ENCODE peak calls at places on chromosomes 2 and 18, in six cellular contexts. O, E, A, H, Q and T are unnamed samples. For H3K36me3 and H3K9me3, the result is how much of the 10 kb centered on the place peaks cover.

GRCh38 chr2:48651127-48651526 is 33.5 kb downstream of the GTF2A1L start:
- DNase-seq in O (no peak), E (no peak), A (no peak), H (peak), Q (no peak), T (no peak)

GRCh38 chr2:95012881-95013550 is 12.5 kb upstream of the MAL start:
- DNase-seq in O (peak), E (no peak), A (no peak), H (no peak), Q (no peak), T (no peak)

GRCh38 chr2:85505551-85506238 is 33.3 kb upstream of the MAT2A start:
- DNase-seq in O (no peak), E (no peak), A (no peak), H (peak), Q (no peak), T (no peak)

GRCh38 chr2:8378016-8378810 is 303.6 kb upstream of the ID2 start:
- DNase-seq in O (no peak), E (no peak), A (no peak), H (no peak), Q (no peak), T (no peak)

GRCh38 chr2:100244881-100245605 is 77.3 kb downstream of the LONRF2 start:
- DNase-seq in O (no peak), E (no peak), A (no peak), H (peak), Q (no peak), T (no peak)

GRCh38 chr2:26721267-26722032 is 28.9 kb downstream of the KCNK3 start:
- DNase-seq in O (peak), E (no peak), A (no peak), H (no peak), Q (peak), T (no peak)

GRCh38 chr2:81283081-81283480 is 978.5 kb upstream of the LRRTM1 start:
- DNase-seq in O (no peak), E (no peak), A (no peak), H (no peak), Q (no peak), T (no peak)

GRCh38 chr2:60553496-60553991 is at the start of gene BCL11A:
- DNase-seq in O (no peak), E (no peak), A (peak), H (peak), Q (peak), T (peak)

GRCh38 chr18:34223164-34223892 is 1.4 kb downstream of the NOL4 start:
- DNase-seq in O (no peak), E (no peak), A (peak), H (no peak), Q (peak), T (peak)

GRCh38 chr2:38129987-38130386 is 54.0 kb upstream of the CYP1B1 start:
- DNase-seq in O (no peak), E (no peak), A (no peak), H (peak), Q (no peak), T (no peak)

GRCh38 chr2:216644846-216645635 is 11.8 kb downstream of the IGFBP2 start:
- DNase-seq in O (no peak), E (no peak), A (no peak), H (no peak), Q (no peak), T (no peak)

GRCh38 chr2:12014088-12014960 is 267.9 kb downstream of the LPIN1 start:
- DNase-seq in O (no peak), E (no peak), A (no peak), H (peak), Q (no peak), T (no peak)

GRCh38 chr2:173550143-173550542 is 195.5 kb downstream of the CDCA7 start:
- DNase-seq in O (peak), E (no peak), A (no peak), H (peak), Q (no peak), T (no peak)

GRCh38 chr2:31300309-31300708 is 66.4 kb downstream of the EHD3 start:
- DNase-seq in O (no peak), E (no peak), A (no peak), H (no peak), Q (no peak), T (no peak)

GRCh38 chr2:148238561-148238960 is 217.7 kb downstream of the MBD5 start:
- DNase-seq in O (no peak), E (no peak), A (no peak), H (peak), Q (no peak), T (no peak)

GRCh38 chr2:62344472-62344871 is 148.6 kb downstream of the B3GNT2 start:
- DNase-seq in O (no peak), E (no peak), A (no peak), H (peak), Q (no peak), T (no peak)

GRCh38 chr2:161870531-161870930 is 203.5 kb downstream of the DPP4 start:
- DNase-seq in O (no peak), E (no peak), A (no peak), H (no peak), Q (no peak), T (no peak)

GRCh38 chr2:75053484-75054112 is 95.2 kb downstream of the POLE4 start:
- DNase-seq in O (peak), E (no peak), A (peak), H (no peak), Q (no peak), T (peak)

GRCh38 chr18:37584952-37585695 is 19.5 kb upstream of the CELF4 start:
- DNase-seq in O (no peak), E (no peak), A (peak), H (no peak), Q (no peak), T (no peak)

GRCh38 chr2:126700677-126701076 is 44.7 kb downstream of the GYPC start:
- DNase-seq in O (no peak), E (no peak), A (no peak), H (peak), Q (no peak), T (no peak)

GRCh38 chr2:105400138-105400540 is 1.3 kb upstream of the FHL2 start:
- DNase-seq in O (peak), E (no peak), A (no peak), H (no peak), Q (no peak), T (no peak)

GRCh38 chr2:70687461-70687795 is 80.6 kb downstream of the ADD2 start:
- DNase-seq in O (no peak), E (no peak), A (no peak), H (no peak), Q (no peak), T (no peak)

GRCh38 chr2:134031539-134031938 is 222.3 kb upstream of the MGAT5 start:
- DNase-seq in O (no peak), E (no peak), A (no peak), H (no peak), Q (no peak), T (no peak)

GRCh38 chr2:190996338-190996946 is 17.5 kb downstream of the STAT1 start:
- DNase-seq in O (no peak), E (no peak), A (peak), H (peak), Q (no peak), T (peak)
- H3K36me3 ChIP-seq in O (under half), E (under half), A (under half), H (under half), Q (half or more), T (half or more)

GRCh38 chr18:64330976-64331375 is 182.1 kb upstream of the LINC00305 start:
- DNase-seq in O (no peak), E (no peak), A (no peak), H (no peak), Q (no peak), T (no peak)
- H3K9me3 ChIP-seq in O (under half), E (under half), A (under half), H (under half), Q (under half), T (under half)

DNA sequence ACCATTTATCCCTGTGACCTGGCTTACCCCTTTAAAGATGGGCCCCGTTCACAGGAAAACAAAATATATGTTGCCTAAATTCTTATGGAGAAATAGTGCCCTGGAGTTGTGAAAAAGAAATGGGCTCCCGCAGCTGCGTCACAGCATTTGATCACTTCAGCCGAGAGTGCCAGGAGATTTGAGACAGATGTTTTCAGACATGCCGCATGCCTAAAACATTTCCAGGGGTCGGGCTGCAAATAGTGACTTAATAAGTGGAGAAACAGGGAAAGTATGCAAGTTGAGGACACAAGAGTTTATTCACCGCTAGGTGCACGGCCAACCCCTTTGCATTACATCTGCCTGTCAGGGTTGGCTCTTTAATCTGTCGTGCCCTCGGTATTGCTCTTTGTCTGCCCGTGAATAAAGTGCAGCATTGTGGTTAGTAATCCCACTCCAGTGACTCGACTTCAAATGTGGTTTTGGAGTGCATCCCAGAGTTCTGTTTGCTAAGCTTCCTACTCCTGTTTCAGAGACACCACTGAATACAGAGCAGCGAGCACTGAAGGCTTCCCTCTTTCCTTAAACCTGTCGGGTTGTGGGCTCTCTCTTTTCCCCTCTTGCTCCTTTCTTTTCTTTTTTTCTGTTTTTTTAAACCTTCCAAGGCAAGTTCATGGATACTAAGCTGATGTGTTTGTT is 187.5 kb downstream of the LTBP1 start:
- DNase-seq in O (no peak), E (peak), A (peak), H (peak), Q (peak), T (no peak)
- TF ChIP-seq CTCF in O (no peak), E (peak), A (no peak), H (peak), Q (no peak), T (peak)

GRCh38 chr2:101859604-101860003 is 132.2 kb upstream of the IL1R2 start:
- DNase-seq in O (no peak), E (no peak), A (no peak), H (no peak), Q (no peak), T (no peak)

GRCh38 chr2:101860157-101860556 is 131.6 kb upstream of the IL1R2 start:
- DNase-seq in O (no peak), E (no peak), A (no peak), H (no peak), Q (no peak), T (no peak)

GRCh38 chr2:101863534-101863933 is 128.2 kb upstream of the IL1R2 start:
- DNase-seq in O (no peak), E (no peak), A (no peak), H (no peak), Q (no peak), T (no peak)

GRCh38 chr2:101860782-101861181 is 131.0 kb upstream of the IL1R2 start:
- DNase-seq in O (no peak), E (no peak), A (no peak), H (no peak), Q (no peak), T (no peak)

DNA sequence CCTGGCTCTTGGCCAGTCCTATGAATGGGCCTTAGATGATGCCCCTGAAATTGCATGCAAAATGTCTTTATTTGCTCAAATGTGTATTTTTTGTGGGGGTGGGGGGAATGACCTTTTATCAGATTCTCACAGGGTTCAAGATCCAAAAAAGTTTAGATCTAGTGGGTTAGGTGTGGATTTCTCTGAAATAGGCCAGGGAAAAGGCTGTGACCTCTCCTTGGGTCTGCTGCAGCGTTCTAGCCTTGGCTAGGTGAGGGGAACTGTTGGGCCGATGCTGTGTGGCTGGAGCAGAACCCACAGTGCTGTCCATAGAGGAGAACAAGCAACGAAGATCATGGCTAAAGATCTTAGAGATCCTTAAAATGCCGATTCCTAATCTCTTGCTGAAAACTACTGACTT is 130.4 kb upstream of the IL1R2 start:
- DNase-seq in O (no peak), E (no peak), A (no peak), H (no peak), Q (no peak), T (no peak)
- H3K36me3 ChIP-seq in O (half or more), E (under half), A (under half), H (under half), Q (under half), T (under half)